ENCODE peak calls at places on chromosome 13, in nine cellular contexts. G, F, C, N, B, R, Z, H and U are unnamed samples.
A peak's percentile ranks its signal among the peaks of the same experiment; 100 is the strongest.

GRCh38 chr13:51645154-51645650 is 60.9 kb downstream of the WDFY2 start:
- DNase-seq in Z (no peak), C (peak; percentile 57), N (no peak), F (no peak), H (no peak), B (no peak), R (peak; percentile 43), G (no peak), U (no peak)

GRCh38 chr13:60047943-60048342 is 115.8 kb downstream of the DIAPH3 start:
- DNase-seq in C (peak; percentile 25), H (no peak), Z (no peak), N (no peak), B (no peak), R (peak; percentile 5), F (no peak), G (no peak), U (no peak)

GRCh38 chr13:23871616-23872220 is 17.5 kb downstream of the MIPEP start:
- DNase-seq in F (no peak), H (no peak), R (peak; percentile 23), B (no peak), C (peak; percentile 59), Z (no peak), N (no peak), G (no peak), U (no peak)

GRCh38 chr13:48567521-48568331 is 34.8 kb upstream of the RCBTB2 start:
- DNase-seq in N (peak; percentile 40), B (no peak), C (no peak), Z (no peak), F (peak; percentile 26), H (no peak), G (no peak), R (no peak), U (no peak)

GRCh38 chr13:94198666-94199065 is 280.8 kb downstream of the DCT start:
- DNase-seq in H (no peak), G (no peak), F (no peak), Z (no peak), B (no peak), R (no peak), C (no peak), N (no peak), U (no peak)

GRCh38 chr13:40694426-40694825 is 28.0 kb upstream of the FOXO1 start:
- DNase-seq in B (no peak), C (no peak), N (no peak), F (no peak), G (no peak), R (no peak), H (no peak), Z (no peak), U (no peak)

GRCh38 chr13:30466841-30467252 is 1.1 kb upstream of the HMGB1 start:
- DNase-seq in C (peak; percentile 20), R (no peak), G (no peak), Z (no peak), N (no peak), F (no peak), B (no peak), H (no peak), U (no peak)

GRCh38 chr13:58619396-58620113 is 988.0 kb downstream of the PCDH17 start:
- DNase-seq in B (no peak), R (no peak), G (no peak), C (no peak), N (no peak), H (no peak), Z (no peak), F (no peak), U (no peak)

GRCh38 chr13:52428295-52428694 is 22.1 kb downstream of the VPS36 start:
- DNase-seq in N (no peak), R (peak; percentile 49), B (no peak), H (no peak), C (peak; percentile 70), G (no peak), Z (no peak), F (no peak), U (no peak)

GRCh38 chr13:38045278-38046048 is 175.9 kb upstream of the TRPC4 start:
- DNase-seq in H (no peak), F (no peak), G (no peak), N (no peak), Z (no peak), B (no peak), C (peak; percentile 33), R (peak; percentile 7), U (no peak)

GRCh38 chr13:46389985-46390384 is 2.9 kb upstream of the RUBCNL start:
- DNase-seq in G (peak; percentile 31), R (no peak), Z (no peak), H (no peak), N (peak; percentile 41), C (no peak), B (peak; percentile 41), F (no peak), U (no peak)

GRCh38 chr13:22287343-22287922 is 616.6 kb downstream of the FGF9 start:
- DNase-seq in N (no peak), H (no peak), Z (no peak), C (no peak), B (no peak), R (no peak), G (no peak), F (no peak), U (no peak)

GRCh38 chr13:101465877-101466276 is 13.4 kb downstream of the ITGBL1 start:
- DNase-seq in G (no peak), R (no peak), H (no peak), B (no peak), C (peak; percentile 77), F (no peak), N (no peak), Z (no peak), U (no peak)

GRCh38 chr13:101579291-101579802 is 126.9 kb downstream of the ITGBL1 start:
- DNase-seq in H (no peak), Z (no peak), R (peak; percentile 53), G (no peak), B (no peak), N (no peak), C (peak; percentile 60), F (no peak), U (no peak)

GRCh38 chr13:50124536-50125305 is 109.5 kb downstream of the KCNRG start:
- DNase-seq in R (peak; percentile 54), B (peak; percentile 52), F (peak; percentile 98), H (peak; percentile 93), C (peak; percentile 56), G (peak; percentile 35), N (peak; percentile 98), Z (peak; percentile 94), U (peak; percentile 98)
- TF ChIP-seq POLR2A in R (no peak), B (no peak), F (no peak), H (no peak), C (no peak), G (no peak), N (no peak), Z (no peak), U (no peak)

DNA sequence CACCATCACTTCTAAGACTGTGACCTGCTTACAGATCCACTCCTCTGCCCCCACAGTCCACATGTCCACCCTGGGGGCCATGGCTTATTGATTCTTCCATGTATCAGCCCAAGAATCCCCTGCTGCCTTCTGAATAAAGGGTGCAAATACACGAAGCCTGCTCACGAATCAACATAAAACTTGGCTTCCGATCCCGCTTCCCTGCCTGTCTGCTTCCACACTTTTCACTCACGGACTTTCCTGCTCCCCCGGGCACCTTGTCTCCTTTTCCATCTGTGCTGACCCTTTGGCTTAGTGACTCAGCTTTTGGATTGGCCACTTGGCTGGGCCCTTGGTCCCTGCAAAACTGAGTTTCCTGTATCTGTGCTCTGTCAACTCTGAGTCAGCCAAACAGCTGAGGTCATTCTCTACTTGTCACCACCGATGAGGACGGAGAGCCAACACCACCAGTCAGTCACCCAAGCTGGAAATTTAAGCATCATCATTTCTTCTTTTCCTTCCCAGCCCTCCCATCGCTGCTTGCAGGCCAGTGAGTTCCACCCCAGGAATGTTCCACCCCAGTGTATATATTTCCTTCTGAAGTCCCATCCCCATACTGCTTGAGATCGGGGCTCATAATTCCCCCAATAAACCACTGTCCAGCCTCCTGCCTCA is 11.4 kb upstream of the USP12 start:
- DNase-seq in F (peak; percentile 89), N (peak; percentile 62), G (peak; percentile 56), R (peak; percentile 84), Z (peak; percentile 57), B (peak; percentile 68), C (peak; percentile 95), H (peak; percentile 28), U (no peak)
- TF ChIP-seq CTCF in F (no peak), N (no peak), G (no peak), R (no peak), Z (no peak), B (no peak), C (no peak), H (no peak), U (no peak)

DNA sequence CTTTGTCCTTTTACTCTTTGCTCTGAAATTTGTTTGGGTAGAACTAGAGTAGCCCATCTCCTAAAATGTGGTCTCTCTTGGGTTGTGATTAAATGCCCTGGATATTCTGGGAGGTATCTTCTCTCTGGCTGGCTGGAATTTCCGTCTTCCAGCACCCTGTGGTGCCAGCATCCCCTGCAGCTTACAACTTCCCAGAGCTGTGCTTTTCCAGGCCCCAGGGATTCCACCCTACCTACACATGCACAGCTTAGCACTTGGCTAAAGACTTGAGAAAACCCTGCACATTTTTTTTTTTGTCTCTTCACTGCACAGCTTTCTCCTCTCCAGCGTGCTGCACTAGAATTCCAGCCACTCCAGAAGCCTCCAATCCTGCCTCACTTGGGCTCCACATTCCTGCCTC is 334.7 kb downstream of the IRS2 start:
- DNase-seq in C (no peak), H (no peak), F (no peak), N (no peak), Z (no peak), B (no peak), G (no peak), R (no peak), U (no peak)
- TF ChIP-seq POLR2A in C (no peak), H (no peak), F (no peak), N (no peak), Z (no peak), B (no peak), G (no peak), R (no peak), U (no peak)

GRCh38 chr13:20191902-20192469 is 752 bp downstream of the GJB2 start:
- DNase-seq in F (peak; percentile 76), N (no peak), H (no peak), G (peak; percentile 36), Z (no peak), B (peak; percentile 46), C (no peak), R (peak; percentile 16), U (no peak)

GRCh38 chr13:20186771-20187170 is 6.0 kb downstream of the GJB2 start:
- DNase-seq in N (no peak), Z (no peak), C (no peak), F (no peak), G (no peak), R (no peak), B (no peak), H (no peak), U (no peak)

GRCh38 chr13:20191311-20191901 is 1.3 kb downstream of the GJB2 start:
- DNase-seq in N (peak; percentile 40), B (peak; percentile 29), Z (no peak), G (no peak), F (peak; percentile 77), H (no peak), R (no peak), C (no peak), U (no peak)

GRCh38 chr13:20190481-20191310 is 2.0 kb downstream of the GJB2 start:
- DNase-seq in B (no peak), R (no peak), G (no peak), Z (no peak), F (no peak), C (peak; percentile 90), H (no peak), N (no peak), U (no peak)

GRCh38 chr13:20188649-20189553 is 3.8 kb downstream of the GJB2 start:
- DNase-seq in G (peak; percentile 57), C (no peak), F (no peak), Z (no peak), R (peak; percentile 33), N (no peak), B (no peak), H (no peak), U (no peak)
- TF ChIP-seq CTCF in G (peak; percentile 25), C (peak; percentile 15), F (no peak), Z (no peak), R (no peak), N (no peak), B (no peak), H (no peak), U (peak; percentile 21)